ENCODE peak calls at places on chromosomes 6 and 20, in five cellular contexts. C is neural crest cell; H is astrocyte; V is GM13977; G is CD8-positive, alpha-beta memory T cell. I is an unnamed sample.

GRCh38 chr20:46400828-46401477 is 5.5 kb downstream of the ELMO2 start:
- DNase-seq in C (no peak), H (peak), V (no peak), G (peak), I (peak)

GRCh38 chr20:8972963-8973362 is 95.9 kb upstream of the PLCB4 start:
- DNase-seq in C (no peak), H (no peak), V (no peak), G (no peak), I (no peak)

GRCh38 chr6:25882066-25882496 is 8.0 kb upstream of the SLC17A3 start:
- DNase-seq in C (no peak), H (no peak), V (no peak), G (peak), I (no peak)

GRCh38 chr6:148146717-148147116 is 195.9 kb upstream of the SASH1 start:
- DNase-seq in C (no peak), H (peak), V (no peak), G (peak), I (no peak)

GRCh38 chr6:21500314-21500713 is 93.2 kb upstream of the SOX4 start:
- DNase-seq in C (no peak), H (peak), V (no peak), G (no peak), I (no peak)

GRCh38 chr6:14722704-14723103 is 523.2 kb upstream of the JARID2 start:
- DNase-seq in C (no peak), H (no peak), V (no peak), G (no peak), I (no peak)

GRCh38 chr6:151916680-151917164 is 109.2 kb downstream of the ESR1 start:
- DNase-seq in C (no peak), H (peak), V (no peak), G (no peak), I (no peak)

GRCh38 chr6:112153926-112154621 is 66.7 kb downstream of the FAM229B start:
- DNase-seq in C (no peak), H (peak), V (no peak), G (no peak), I (no peak)

GRCh38 chr6:107550241-107550840 is 60.4 kb downstream of the SOBP start:
- DNase-seq in C (no peak), H (no peak), V (no peak), G (no peak), I (no peak)

GRCh38 chr6:42028234-42029061 is 21.9 kb upstream of the TAF8 start:
- DNase-seq in C (no peak), H (peak), V (no peak), G (no peak), I (no peak)

GRCh38 chr6:118017301-118017854 is 110.3 kb downstream of the SLC35F1 start:
- DNase-seq in C (no peak), H (no peak), V (no peak), G (no peak), I (no peak)

GRCh38 chr6:56242343-56242742 is 5.0 kb downstream of the COL21A1 start:
- DNase-seq in C (no peak), H (no peak), V (no peak), G (no peak), I (no peak)

GRCh38 chr20:47971321-47971781 is 186.1 kb upstream of the SULF2 start:
- DNase-seq in C (no peak), H (no peak), V (no peak), G (no peak), I (no peak)

GRCh38 chr20:23562721-23563342 is 5.5 kb downstream of the CST9L start:
- DNase-seq in C (no peak), H (no peak), V (no peak), G (no peak), I (no peak)

GRCh38 chr6:164720-165119 is 127.6 kb upstream of the DUSP22 start:
- DNase-seq in C (no peak), H (no peak), V (no peak), G (no peak), I (no peak)

GRCh38 chr6:56656466-56656865 is 13.8 kb upstream of the DST start:
- DNase-seq in C (no peak), H (no peak), V (no peak), G (no peak), I (no peak)

GRCh38 chr20:47303736-47304135 is 52.8 kb downstream of the ZMYND8 start:
- DNase-seq in C (no peak), H (no peak), V (no peak), G (no peak), I (no peak)

GRCh38 chr6:157665172-157665571 is 157.9 kb upstream of the SNX9 start:
- DNase-seq in C (no peak), H (no peak), V (no peak), G (no peak), I (no peak)

GRCh38 chr6:28589234-28589951 is 63.7 kb downstream of the GPX5 start:
- DNase-seq in C (peak), H (peak), V (peak), G (peak), I (no peak)

GRCh38 chr6:41887355-41887754 is 7.8 kb downstream of the USP49 start:
- DNase-seq in C (no peak), H (no peak), V (no peak), G (no peak), I (no peak)

GRCh38 chr6:48957781-48958180 is 505.3 kb downstream of the MMUT start:
- DNase-seq in C (no peak), H (no peak), V (no peak), G (no peak), I (no peak)

GRCh38 chr20:2973574-2973973 is 69.8 kb upstream of the GNRH2 start:
- DNase-seq in C (no peak), H (no peak), V (no peak), G (no peak), I (no peak)